ENCODE peak calls at places on chromosomes 7 and 10, in seven cellular contexts. K is SK-N-SH, J is transverse colon, F is stomach, R is HepG2, M is ovary, A is suprapubic skin. C is an unnamed sample.

GRCh38 chr7:131657881-131658280 is 101.5 kb upstream of the PODXL start:
- DNase-seq in K (no peak), J (no peak), F (no peak), R (no peak), M (no peak), A (no peak), C (no peak)

GRCh38 chr7:56537952-56538351 is 421.7 kb upstream of the NUPR2 start:
- DNase-seq in K (peak), J (no peak), F (no peak), R (no peak), M (peak), A (no peak), C (no peak)

GRCh38 chr10:93458821-93459257 is 23.3 kb downstream of the MYOF start:
- DNase-seq in K (no peak), J (peak), F (peak), R (peak), M (peak), A (peak), C (peak)

GRCh38 chr7:18086165-18087030 is 58.8 kb upstream of the PRPS1L1 start:
- DNase-seq in K (peak), J (peak), F (no peak), R (no peak), M (no peak), A (peak), C (no peak)

GRCh38 chr7:97982647-97983046 is 7.3 kb downstream of the OCM2 start:
- DNase-seq in K (no peak), J (no peak), F (no peak), R (no peak), M (no peak), A (no peak), C (no peak)

GRCh38 chr7:34275629-34276028 is 370.3 kb downstream of the BMPER start:
- DNase-seq in K (no peak), J (no peak), F (no peak), R (no peak), M (no peak), A (no peak), C (no peak)

GRCh38 chr7:1635401-1635800 is 34.7 kb upstream of the ELFN1 start:
- DNase-seq in K (no peak), J (no peak), F (no peak), R (no peak), M (no peak), A (no peak), C (no peak)

GRCh38 chr10:102632394-102633062 is 11.8 kb upstream of the TRIM8 start:
- DNase-seq in K (no peak), J (no peak), F (no peak), R (no peak), M (peak), A (no peak), C (no peak)

GRCh38 chr7:142556745-142557144 is 192.5 kb upstream of the PRSS1 start:
- DNase-seq in K (peak), J (peak), F (peak), R (peak), M (no peak), A (peak), C (peak)

GRCh38 chr7:82049442-82049841 is 279.6 kb upstream of the HGF start:
- DNase-seq in K (peak), J (no peak), F (no peak), R (no peak), M (no peak), A (no peak), C (no peak)
- TF ChIP-seq EP300 in K (peak), J (no peak), F (no peak), R (no peak), M (no peak), A (no peak), C (no peak)

DNA sequence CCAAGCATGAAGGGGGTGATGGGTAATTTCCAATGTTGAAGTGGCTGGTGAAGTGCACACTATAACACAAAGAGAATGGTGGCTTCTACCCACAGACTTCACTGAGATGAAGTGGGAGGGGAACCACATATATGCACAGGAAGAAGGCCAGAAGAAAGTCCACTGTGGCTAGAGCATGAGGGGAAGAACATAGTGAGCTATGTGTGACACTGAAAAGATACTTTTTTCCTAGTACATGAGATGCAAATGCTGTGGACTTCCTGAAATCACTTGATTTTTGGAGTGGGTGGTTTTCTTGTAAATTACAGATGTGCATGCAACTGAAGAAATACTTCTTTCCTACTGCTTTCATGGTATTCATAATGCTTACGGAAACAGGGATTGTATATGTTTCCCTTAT is 115.6 kb upstream of the PHYHIPL start:
- DNase-seq in K (no peak), J (no peak), F (no peak), R (no peak), M (no peak), A (no peak), C (no peak)
- H3K27ac ChIP-seq in K (no peak), J (no peak), F (no peak), R (no peak), M (no peak), A (no peak), C (no peak)

DNA sequence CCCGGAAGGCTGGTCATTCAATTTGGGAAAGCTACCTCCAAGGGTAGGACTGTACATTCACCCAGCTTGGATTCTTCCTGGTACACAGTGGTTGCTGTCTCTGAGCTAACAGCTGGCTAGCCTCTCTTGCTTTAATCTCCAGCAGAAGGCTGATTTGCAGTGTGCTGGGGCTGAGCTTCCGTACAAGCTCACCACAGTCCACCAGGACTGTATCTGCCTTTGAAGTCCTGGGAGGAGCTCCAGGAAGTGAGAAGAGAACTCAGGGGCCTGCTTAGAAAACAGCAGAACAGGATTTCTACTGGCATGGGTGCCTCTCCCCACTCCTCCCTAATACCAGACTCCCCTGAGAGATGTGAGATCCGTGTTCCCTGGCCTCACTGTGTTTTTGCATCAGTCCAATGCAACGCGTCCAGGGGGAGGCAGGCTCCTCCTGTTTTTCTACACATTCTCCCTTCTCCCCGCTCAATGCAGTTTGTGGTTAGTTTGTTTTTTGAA is 6.6 kb downstream of the AFAP1L2 start:
- DNase-seq in K (no peak), J (no peak), F (no peak), R (no peak), M (peak), A (no peak), C (no peak)
- H3K4me3 ChIP-seq in K (no peak), J (no peak), F (no peak), R (no peak), M (peak), A (peak), C (peak)

GRCh38 chr10:86711237-86711956 is 43.1 kb downstream of the LDB3 start:
- DNase-seq in K (peak), J (peak), F (peak), R (peak), M (peak), A (peak), C (peak)
- TF ChIP-seq EP300 in K (no peak), J (no peak), F (no peak), R (no peak), M (no peak), A (no peak), C (peak)

GRCh38 chr10:132003286-132003924 is 21.7 kb upstream of the BNIP3 start:
- DNase-seq in K (no peak), J (no peak), F (no peak), R (no peak), M (no peak), A (no peak), C (no peak)

GRCh38 chr10:132004052-132004451 is 22.3 kb upstream of the BNIP3 start:
- DNase-seq in K (no peak), J (no peak), F (no peak), R (peak), M (no peak), A (no peak), C (no peak)

GRCh38 chr10:131998845-131999681 is 17.3 kb upstream of the BNIP3 start:
- DNase-seq in K (no peak), J (no peak), F (no peak), R (peak), M (no peak), A (no peak), C (no peak)

GRCh38 chr10:132002004-132002403 is 20.3 kb upstream of the BNIP3 start:
- DNase-seq in K (no peak), J (no peak), F (no peak), R (no peak), M (no peak), A (no peak), C (no peak)

DNA sequence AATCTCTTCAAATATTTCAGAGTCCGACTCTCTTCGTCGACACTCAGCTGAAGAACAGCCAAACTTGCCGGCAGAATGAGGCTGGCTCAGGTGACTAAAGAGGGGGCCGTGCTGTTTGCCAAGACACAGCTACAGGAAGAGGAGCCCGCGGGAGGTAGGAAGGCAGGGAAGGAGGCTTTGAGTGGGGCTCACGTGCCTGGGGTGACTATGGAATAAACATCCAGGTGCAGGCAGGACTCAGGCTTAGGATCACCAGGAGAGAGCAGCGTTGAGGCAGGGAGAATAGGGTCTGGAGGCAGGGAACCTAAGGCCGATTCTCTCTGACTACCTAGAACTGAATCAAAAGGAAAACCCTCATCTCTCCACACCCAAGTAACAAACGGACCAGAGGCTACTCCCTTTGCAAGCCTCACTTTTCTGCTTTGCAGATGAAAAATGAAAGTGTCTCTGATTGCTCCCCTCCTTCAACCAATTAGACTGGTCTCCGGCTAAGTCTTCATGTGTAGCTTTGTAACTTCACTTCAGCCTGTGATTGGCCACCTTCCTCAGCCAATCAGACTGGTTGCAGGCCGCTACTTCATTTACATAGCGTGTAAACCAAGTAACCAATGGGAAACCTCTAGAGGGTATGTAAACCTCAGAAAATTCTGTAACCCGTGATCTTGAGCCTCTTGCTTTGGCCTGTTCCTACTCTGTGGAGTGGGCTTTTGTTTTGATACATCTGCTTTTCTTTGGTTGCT is 19.7 kb upstream of the BNIP3 start:
- DNase-seq in K (no peak), J (no peak), F (no peak), R (peak), M (peak), A (no peak), C (no peak)
- H3K27ac ChIP-seq in K (no peak), J (no peak), F (no peak), R (no peak), M (peak), A (no peak), C (no peak)

GRCh38 chr10:25786181-25786580 is 147.8 kb upstream of the MYO3A start:
- DNase-seq in K (no peak), J (no peak), F (no peak), R (no peak), M (no peak), A (no peak), C (no peak)
- H3K4me3 ChIP-seq in K (no peak), J (no peak), F (no peak), R (no peak), M (no peak), A (no peak), C (no peak)

GRCh38 chr10:83605783-83606182 is 533.5 kb upstream of the GHITM start:
- DNase-seq in K (no peak), J (no peak), F (no peak), R (no peak), M (no peak), A (no peak), C (no peak)

GRCh38 chr10:83607959-83608745 is 531.2 kb upstream of the GHITM start:
- DNase-seq in K (no peak), J (no peak), F (no peak), R (no peak), M (no peak), A (no peak), C (no peak)

GRCh38 chr10:83606275-83606674 is 533.0 kb upstream of the GHITM start:
- DNase-seq in K (peak), J (no peak), F (no peak), R (no peak), M (no peak), A (no peak), C (no peak)

DNA sequence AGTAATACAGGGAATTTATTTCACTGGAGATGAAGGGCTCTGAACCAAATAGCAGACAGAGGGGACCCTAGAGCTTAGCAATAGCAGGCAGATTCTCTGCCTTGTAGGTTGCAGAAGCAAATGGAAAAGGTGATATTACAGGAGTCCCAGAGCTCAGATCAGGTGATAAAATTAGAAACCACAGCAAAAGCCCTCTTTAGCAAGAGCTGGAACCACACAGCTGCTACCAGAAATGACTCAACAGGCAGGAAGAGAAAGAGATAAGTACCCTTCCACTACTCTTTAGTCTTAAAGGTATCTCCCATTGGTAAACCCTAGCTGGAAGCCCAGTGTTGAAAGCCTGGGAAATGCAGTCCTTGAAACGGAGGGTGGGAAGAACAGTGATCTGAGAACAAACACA is 535.6 kb upstream of the GHITM start:
- DNase-seq in K (no peak), J (no peak), F (no peak), R (no peak), M (no peak), A (no peak), C (no peak)
- TF ChIP-seq EP300 in K (no peak), J (no peak), F (no peak), R (no peak), M (no peak), A (no peak), C (no peak)

DNA sequence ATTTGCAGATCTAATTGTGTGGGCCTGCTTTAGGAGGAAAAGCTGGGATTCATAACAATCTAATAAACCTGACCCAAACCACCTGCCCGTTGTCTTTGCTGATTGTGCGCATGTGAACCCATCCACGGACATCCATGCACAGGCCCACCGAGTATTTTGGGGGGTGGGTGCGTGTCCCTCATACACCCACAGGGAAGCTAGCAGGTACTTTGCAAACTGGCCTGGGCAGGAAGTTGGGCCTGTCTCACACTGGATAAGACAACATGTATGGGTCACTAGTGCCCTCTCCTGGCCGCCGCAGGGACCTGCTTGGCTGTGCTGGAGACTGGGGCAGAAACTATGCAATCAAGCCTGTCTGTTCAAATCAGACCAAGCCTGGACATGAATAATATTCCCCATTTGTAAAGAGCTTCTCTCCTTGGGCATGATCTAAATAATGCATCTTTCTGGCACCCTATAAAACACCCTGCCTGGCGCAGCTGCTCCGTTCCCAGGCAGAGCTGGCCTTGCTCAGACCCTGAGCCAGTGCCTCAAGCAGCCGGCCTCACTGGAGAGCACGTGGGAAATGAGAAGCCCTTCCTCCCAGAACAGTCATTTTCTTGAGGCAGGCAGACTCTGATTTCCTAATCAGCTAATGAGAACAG is 15.8 kb downstream of the ECHDC3 start:
- DNase-seq in K (peak), J (peak), F (peak), R (peak), M (peak), A (peak), C (peak)
- H3K27ac ChIP-seq in K (peak), J (peak), F (peak), R (peak), M (peak), A (peak), C (peak)

DNA sequence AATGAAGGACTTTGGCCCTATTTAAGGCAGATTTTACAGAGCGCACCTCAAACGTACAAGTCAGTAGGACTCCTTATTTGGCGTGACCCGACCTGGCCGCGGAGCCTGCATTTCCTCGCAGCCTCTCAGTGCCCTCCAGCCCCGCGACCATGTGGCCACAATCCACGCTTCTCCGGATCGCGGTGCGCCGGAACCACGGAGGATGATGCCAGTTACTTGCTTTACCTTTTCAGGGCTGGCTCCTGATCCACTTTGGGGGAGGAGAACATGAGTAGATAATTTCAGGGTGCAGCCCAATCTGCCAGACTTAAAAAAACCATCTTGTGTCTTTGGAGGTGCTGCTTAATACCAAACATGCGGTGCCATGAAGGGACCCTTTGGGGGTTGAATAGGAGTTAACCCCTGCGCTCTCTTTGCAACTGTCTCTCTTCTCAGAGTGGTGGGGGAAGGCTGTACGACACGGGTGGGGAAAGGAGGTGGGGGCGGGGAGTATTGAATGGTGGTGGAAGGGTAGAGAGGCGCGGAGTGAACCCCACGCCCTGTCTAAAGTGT is 1.5 kb downstream of the FRAT1 start:
- DNase-seq in K (peak), J (peak), F (peak), R (no peak), M (no peak), A (peak), C (no peak)
- H3K4me3 ChIP-seq in K (peak), J (peak), F (peak), R (peak), M (peak), A (peak), C (peak)

GRCh38 chr10:124690971-124691370 is 53.2 kb downstream of the FAM53B start:
- DNase-seq in K (no peak), J (no peak), F (no peak), R (no peak), M (no peak), A (no peak), C (no peak)

GRCh38 chr10:124689911-124690498 is 54.2 kb downstream of the FAM53B start:
- DNase-seq in K (no peak), J (no peak), F (no peak), R (no peak), M (no peak), A (no peak), C (no peak)

GRCh38 chr10:124688366-124688765 is 55.8 kb downstream of the FAM53B start:
- DNase-seq in K (no peak), J (no peak), F (no peak), R (no peak), M (no peak), A (no peak), C (no peak)

GRCh38 chr10:124686707-124687376 is 57.3 kb downstream of the FAM53B start:
- DNase-seq in K (no peak), J (peak), F (peak), R (no peak), M (no peak), A (no peak), C (peak)

DNA sequence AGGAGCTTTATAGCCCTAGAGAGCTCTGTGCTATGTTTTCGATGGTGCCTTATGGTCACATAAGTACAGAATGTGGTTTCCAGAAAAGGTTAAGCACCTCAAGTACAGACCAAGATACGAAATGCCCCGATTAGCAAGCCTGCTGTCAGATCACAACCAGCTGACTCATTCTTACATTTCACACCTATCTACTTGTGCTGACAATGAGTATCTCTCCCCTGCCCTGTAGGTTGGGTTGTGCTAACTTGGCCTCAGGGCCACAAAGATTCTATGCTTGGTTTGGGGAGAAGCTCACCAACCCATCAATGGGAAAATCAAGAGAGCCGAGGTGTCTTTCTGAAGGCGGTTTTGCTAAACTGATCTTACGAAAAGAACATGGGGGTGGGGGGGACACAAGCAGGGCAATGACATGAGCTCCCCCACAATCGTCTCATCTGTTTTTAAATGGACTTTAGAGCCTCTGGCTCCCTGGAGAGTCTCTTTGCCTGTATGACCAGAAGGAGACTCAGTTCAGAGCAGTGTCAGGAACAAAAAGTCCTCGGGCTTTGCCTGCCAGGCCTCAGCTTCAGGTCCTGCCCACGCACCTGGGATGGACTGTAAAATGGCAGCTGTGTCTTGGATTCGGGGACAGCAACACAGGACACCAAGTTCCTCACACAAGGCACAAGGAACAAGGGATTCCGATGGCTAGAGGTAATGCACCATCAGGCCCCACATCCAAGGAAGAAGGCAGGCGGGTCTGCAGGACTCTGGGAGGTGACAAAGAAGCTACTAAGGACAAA is 55.1 kb downstream of the FAM53B start:
- DNase-seq in K (no peak), J (no peak), F (no peak), R (no peak), M (no peak), A (no peak), C (no peak)
- TF ChIP-seq EP300 in K (no peak), J (no peak), F (no peak), R (no peak), M (no peak), A (no peak), C (no peak)

C was measured in tibial nerve.